ENCODE peak calls at places on chromosomes 13 and 19, in four cellular contexts. D, I, H and L are unnamed samples.

GRCh38 chr13:36282818-36283432 is 14.7 kb downstream of the CCDC169 start:
- DNase-seq in D (no peak), I (no peak), H (no peak), L (no peak)

GRCh38 chr13:76711515-76712182 is 174.6 kb downstream of the KCTD12 start:
- DNase-seq in D (peak; percentile 37), I (peak; percentile 39), H (no peak), L (no peak)

GRCh38 chr13:112943309-112944125 is 25.5 kb upstream of the MCF2L start:
- DNase-seq in D (peak; percentile 56), I (no peak), H (peak; percentile 70), L (no peak)

GRCh38 chr19:3067549-3067948 is 5.3 kb upstream of the TLE5 start:
- DNase-seq in D (no peak), I (no peak), H (no peak), L (no peak)

GRCh38 chr13:34748078-34748477 is 194.0 kb upstream of the NBEA start:
- DNase-seq in D (peak; percentile 75), I (no peak), H (no peak), L (no peak)

GRCh38 chr13:45082964-45083363 is 37.3 kb upstream of the GTF2F2 start:
- DNase-seq in D (no peak), I (no peak), H (no peak), L (peak; percentile 47)

GRCh38 chr13:113838711-113839201 is 25.1 kb downstream of the GAS6 start:
- DNase-seq in D (no peak), I (no peak), H (no peak), L (no peak)

GRCh38 chr13:40371531-40372125 is 294.8 kb downstream of the FOXO1 start:
- DNase-seq in D (no peak), I (no peak), H (no peak), L (no peak)

GRCh38 chr19:40465025-40465780 is at the start of gene BLVRB:
- DNase-seq in D (no peak), I (peak; percentile 73), H (no peak), L (no peak)

GRCh38 chr19:35718345-35719041 is 690 bp downstream of the KMT2B start:
- DNase-seq in D (peak; percentile 56), I (no peak), H (peak; percentile 68), L (peak; percentile 68)

GRCh38 chr19:46787040-46787330 is 1.4 kb downstream of the SLC1A5 start:
- DNase-seq in D (no peak), I (no peak), H (no peak), L (no peak)

GRCh38 chr19:46785054-46785979 is 3.1 kb downstream of the SLC1A5 start:
- DNase-seq in D (no peak), I (no peak), H (no peak), L (no peak)

GRCh38 chr19:46787331-46788100 is 878 bp downstream of the SLC1A5 start:
- DNase-seq in D (peak; percentile 56), I (peak; percentile 49), H (peak; percentile 77), L (no peak)

GRCh38 chr19:46785980-46786235 is 2.5 kb downstream of the SLC1A5 start:
- DNase-seq in D (no peak), I (no peak), H (no peak), L (no peak)

DNA sequence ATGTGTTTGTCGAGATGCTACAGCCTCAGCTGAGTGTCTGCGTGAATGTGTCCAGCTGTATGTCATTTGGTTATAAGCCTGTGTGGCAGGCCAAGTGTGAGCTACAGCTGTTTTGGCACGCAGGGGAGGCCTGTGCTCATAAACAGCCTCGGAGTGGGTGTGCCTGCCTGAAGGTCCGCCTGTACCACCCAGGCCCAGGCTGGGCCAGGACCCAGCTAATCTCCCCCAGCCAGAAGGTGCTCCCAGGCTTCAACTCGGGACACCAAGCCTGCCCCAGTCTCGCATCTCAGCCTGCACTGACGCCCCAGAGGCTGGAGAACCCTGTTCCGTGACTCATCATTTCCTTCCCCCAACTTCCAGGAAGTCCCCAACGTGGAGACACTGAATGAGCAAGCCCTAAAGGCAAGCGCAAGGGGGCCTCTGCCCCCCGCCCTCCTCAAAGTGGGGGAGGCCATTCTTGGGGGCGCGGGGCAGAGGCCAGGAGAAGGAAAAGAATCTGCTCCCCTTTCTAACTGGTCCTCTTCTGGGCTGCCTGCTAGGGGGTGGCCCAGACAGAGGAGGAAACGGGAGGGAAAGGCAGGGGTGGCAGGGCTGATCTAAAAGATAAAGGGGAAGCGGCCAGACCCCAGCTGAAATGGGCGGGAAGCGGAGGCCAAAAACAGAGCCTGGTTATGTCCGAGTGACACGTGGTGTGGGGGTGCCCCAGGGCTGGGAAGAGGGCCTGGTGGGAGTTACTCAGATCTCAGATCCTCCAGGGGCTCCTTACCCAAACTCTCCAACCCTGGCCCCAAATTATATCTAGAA is 2.0 kb downstream of the SLC1A5 start:
- DNase-seq in D (peak; percentile 67), I (peak; percentile 73), H (peak; percentile 78), L (peak; percentile 82)
- TF ChIP-seq CTCF in D (no peak), I (no peak), H (no peak), L (no peak)

GRCh38 chr19:42275517-42275916 is 6.5 kb downstream of the CIC start:
- DNase-seq in D (no peak), I (no peak), H (no peak), L (no peak)
- H3K4me1 ChIP-seq in D (peaks cover 45% of the 10 kb centered on the region), I (peaks cover 34% of the 10 kb centered on the region), H (peaks cover 32% of the 10 kb centered on the region), L (peaks cover 36% of the 10 kb centered on the region)

GRCh38 chr13:98503175-98504028 is 73.5 kb downstream of the STK24 start:
- DNase-seq in D (no peak), I (no peak), H (no peak), L (no peak)
- H3K4me3 ChIP-seq in D (no peak overlapping the region), I (no peak overlapping the region), H (no peak overlapping the region), L (no peak overlapping the region)

DNA sequence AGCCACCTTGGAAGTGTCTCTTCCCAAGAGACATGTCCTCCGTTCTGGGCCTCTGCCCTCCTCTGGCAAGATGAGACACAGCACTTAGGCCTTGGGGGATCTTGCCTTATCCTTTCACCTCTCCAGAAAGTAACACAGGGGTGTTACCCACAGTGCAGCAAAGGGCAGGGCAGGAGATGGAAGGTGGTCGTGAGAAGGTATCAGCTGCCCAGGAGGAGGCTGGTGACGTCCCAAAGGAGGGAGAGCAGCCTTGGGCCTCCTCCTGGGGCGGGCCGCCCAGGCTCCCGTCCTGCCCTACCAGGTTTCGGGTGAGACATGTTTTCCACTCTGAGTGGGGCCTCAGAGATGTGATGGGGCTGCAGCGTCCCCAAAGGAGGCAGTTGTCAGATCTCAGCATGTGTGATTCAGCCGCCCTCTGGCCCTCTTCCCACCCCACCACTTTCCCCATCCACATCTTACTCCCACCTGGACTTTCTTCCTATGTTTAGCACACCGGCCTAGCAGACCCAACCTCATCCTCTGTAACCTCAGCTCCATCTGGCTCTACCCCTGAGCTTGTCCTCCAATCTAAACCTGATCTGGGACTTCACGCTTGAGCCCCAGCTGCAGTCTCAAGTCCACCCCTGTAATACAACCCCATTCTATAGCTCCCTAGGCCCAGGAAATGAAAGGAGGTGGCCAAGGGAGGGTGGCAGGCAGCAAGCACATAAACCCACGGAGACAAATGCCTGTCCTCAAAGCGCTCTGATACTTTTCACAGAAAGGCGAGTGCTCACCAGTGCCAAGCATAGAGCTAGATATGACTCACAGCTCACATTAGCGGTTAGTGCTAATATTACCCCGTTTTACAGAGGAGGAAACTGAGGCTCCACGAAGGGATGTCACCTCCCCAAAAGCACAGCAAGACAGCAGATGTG is 9.3 kb downstream of the POU2F2 start:
- DNase-seq in D (no peak), I (no peak), H (no peak), L (no peak)
- TF ChIP-seq CTCF in D (no peak), I (no peak), H (no peak), L (no peak)

GRCh38 chr13:110706570-110707378 is 858 bp upstream of the CARS2 start:
- DNase-seq in D (no peak), I (no peak), H (no peak), L (no peak)
- H3K4me1 ChIP-seq in D (peaks cover 15% of the 10 kb centered on the region), I (peaks cover 17% of the 10 kb centered on the region), H (peaks cover 15% of the 10 kb centered on the region), L (peaks cover 7% of the 10 kb centered on the region)

GRCh38 chr13:98975822-98976261 is 2.0 kb downstream of the DOCK9 start:
- DNase-seq in D (no peak), I (no peak), H (no peak), L (no peak)
- H3K4me3 ChIP-seq in D (peak overlapping the region; percentile 75), I (peak overlapping the region; percentile 47), H (no peak overlapping the region), L (no peak overlapping the region)

GRCh38 chr19:17534767-17535166 is 20.7 kb upstream of the COLGALT1 start:
- DNase-seq in D (no peak), I (no peak), H (no peak), L (no peak)
- TF ChIP-seq CTCF in D (no peak), I (no peak), H (no peak), L (no peak)

GRCh38 chr19:29665826-29666633 is 769 bp downstream of the PLEKHF1 start:
- DNase-seq in D (peak; percentile 69), I (no peak), H (no peak), L (no peak)

GRCh38 chr19:29665215-29665825 is at the start of gene PLEKHF1:
- DNase-seq in D (peak; percentile 93), I (peak; percentile 87), H (peak; percentile 95), L (peak; percentile 64)

GRCh38 chr19:29663861-29664752 is 1.2 kb upstream of the PLEKHF1 start:
- DNase-seq in D (no peak), I (peak; percentile 86), H (no peak), L (no peak)

GRCh38 chr19:29662604-29663404 is 2.5 kb upstream of the PLEKHF1 start:
- DNase-seq in D (peak; percentile 68), I (peak; percentile 68), H (no peak), L (no peak)

GRCh38 chr19:29664753-29665214 is 477 bp upstream of the PLEKHF1 start:
- DNase-seq in D (no peak), I (no peak), H (no peak), L (no peak)
- H3K4me1 ChIP-seq in D (peaks cover 41% of the 10 kb centered on the region), I (peaks cover 40% of the 10 kb centered on the region), H (peaks cover 22% of the 10 kb centered on the region), L (peaks cover 26% of the 10 kb centered on the region)

DNA sequence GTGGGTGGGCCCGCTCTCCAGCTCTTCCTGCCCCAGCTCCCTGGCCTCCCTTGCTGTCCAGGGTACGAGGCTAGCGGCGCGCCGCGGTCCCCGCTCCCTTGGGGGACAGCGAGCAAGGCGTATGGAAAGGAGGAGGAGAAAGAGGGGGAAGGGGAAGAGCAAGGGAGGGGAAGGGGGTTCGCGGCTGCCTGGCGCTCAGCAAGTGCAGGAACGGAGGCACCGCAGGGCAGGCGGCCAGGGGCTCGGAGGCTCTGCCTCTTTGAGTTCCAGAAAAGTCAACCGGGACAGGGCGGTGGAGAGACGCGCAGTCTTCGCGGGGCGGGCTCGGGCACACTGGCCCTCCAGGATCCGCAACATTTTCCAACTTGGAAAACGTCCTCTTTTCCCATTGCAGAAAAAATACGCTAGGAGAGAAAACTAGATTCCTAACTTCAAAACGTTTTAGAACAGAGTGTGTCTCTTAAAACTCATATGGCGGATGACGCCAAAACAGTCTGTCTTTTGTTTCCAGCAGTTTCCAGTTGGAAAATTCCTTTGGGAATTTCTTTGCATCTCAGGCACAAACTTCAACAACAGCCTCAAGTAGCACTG is 23.1 kb upstream of the TNFRSF19 start:
- DNase-seq in D (peak; percentile 60), I (no peak), H (no peak), L (no peak)
- H3K4me3 ChIP-seq in D (peak overlapping the region; percentile 54), I (peak overlapping the region; percentile 55), H (no peak overlapping the region), L (peak overlapping the region; percentile 17)

GRCh38 chr19:17490411-17490810 is 20.1 kb downstream of the SLC27A1 start:
- DNase-seq in D (no peak), I (no peak), H (no peak), L (no peak)

GRCh38 chr19:17489392-17490030 is 19.2 kb downstream of the SLC27A1 start:
- DNase-seq in D (no peak), I (no peak), H (no peak), L (no peak)

GRCh38 chr19:17486545-17486944 is 16.2 kb downstream of the SLC27A1 start:
- DNase-seq in D (no peak), I (no peak), H (no peak), L (no peak)

GRCh38 chr19:17487240-17488121 is 17.2 kb downstream of the SLC27A1 start:
- DNase-seq in D (no peak), I (no peak), H (no peak), L (no peak)

GRCh38 chr19:17488593-17489391 is 18.5 kb downstream of the SLC27A1 start:
- DNase-seq in D (no peak), I (peak; percentile 71), H (peak; percentile 94), L (no peak)
- TF ChIP-seq CTCF in D (no peak), I (no peak), H (no peak), L (no peak)